ENCODE peak calls at places on chromosomes 3 and 15, in eight cellular contexts. T, C, W, B, J, I, E and X are unnamed samples.

GRCh38 chr15:74420193-74420905 is 13.4 kb downstream of the SEMA7A start:
- DNase-seq in B (peak), T (no peak), E (peak), I (no peak), W (no peak), C (no peak), J (peak), X (no peak)

GRCh38 chr3:14411988-14412387 is 9.6 kb downstream of the SLC6A6 start:
- DNase-seq in E (no peak), C (peak), T (no peak), J (peak), W (no peak), I (no peak), B (no peak), X (no peak)

GRCh38 chr15:57171414-57171813 is 204.9 kb upstream of the CGNL1 start:
- DNase-seq in B (no peak), W (peak), J (no peak), I (no peak), T (no peak), E (no peak), C (no peak), X (no peak)

GRCh38 chr3:59879033-59879655 is 829.3 kb upstream of the CFAP20DC start:
- DNase-seq in B (no peak), T (no peak), E (no peak), I (no peak), W (no peak), J (no peak), C (no peak), X (no peak)

GRCh38 chr3:13083898-13084297 is 10.7 kb upstream of the IQSEC1 start:
- DNase-seq in E (no peak), T (no peak), B (no peak), J (no peak), C (no peak), I (no peak), W (no peak), X (no peak)

GRCh38 chr3:112417696-112418318 is 81.5 kb downstream of the BTLA start:
- DNase-seq in C (no peak), W (no peak), T (no peak), I (no peak), E (no peak), B (no peak), J (no peak), X (no peak)

GRCh38 chr15:35886765-35887164 is 340.8 kb upstream of the DPH6 start:
- DNase-seq in C (no peak), B (no peak), W (no peak), E (no peak), J (no peak), T (no peak), I (no peak), X (no peak)

GRCh38 chr3:111831840-111832239 is 27.2 kb upstream of the PHLDB2 start:
- DNase-seq in C (no peak), T (no peak), E (no peak), I (no peak), J (no peak), B (peak), W (peak), X (no peak)